ENCODE peak calls at places on chromosomes 6 and 20, in six cellular contexts. G is HFFc6, A is IMR-90, W is A172, V is RPMI7951, F is uterus. T is an unnamed sample.

GRCh38 chr20:57564951-57565642 is 4.2 kb downstream of the PCK1 start:
- DNase-seq in F (no peak), V (no peak), A (no peak), W (no peak), G (no peak), T (no peak)

GRCh38 chr6:143096403-143096802 is 35.7 kb downstream of the AIG1 start:
- DNase-seq in V (no peak), G (no peak), A (no peak), F (no peak), W (no peak), T (no peak)

GRCh38 chr6:169789944-169790927 is 38.8 kb downstream of the ERMARD start:
- DNase-seq in W (peak; percentile 53), G (peak; percentile 58), A (peak; percentile 59), F (peak; percentile 81), V (peak; percentile 66), T (peak; percentile 65)

GRCh38 chr20:16902657-16903056 is 154.5 kb downstream of the OTOR start:
- DNase-seq in G (no peak), A (no peak), F (no peak), W (no peak), V (no peak), T (no peak)

GRCh38 chr6:132199343-132199742 is 201.9 kb downstream of the MOXD1 start:
- DNase-seq in G (peak; percentile 70), W (peak; percentile 44), A (peak; percentile 90), F (no peak), V (peak; percentile 76), T (peak; percentile 81)

GRCh38 chr6:144234935-144235334 is 50.2 kb upstream of the UTRN start:
- DNase-seq in A (no peak), G (no peak), V (no peak), F (no peak), W (no peak), T (no peak)

GRCh38 chr20:4244700-4245485 is 229.5 kb upstream of the RNF24 start:
- DNase-seq in W (no peak), V (no peak), G (no peak), F (no peak), A (no peak), T (no peak)

GRCh38 chr6:68194846-68195478 is 440.1 kb upstream of the ADGRB3 start:
- DNase-seq in G (no peak), A (no peak), V (no peak), W (no peak), F (no peak), T (peak; percentile 2)

GRCh38 chr6:38427492-38428210 is 212.1 kb downstream of the BTBD9 start:
- DNase-seq in F (no peak), W (no peak), G (no peak), A (no peak), V (no peak), T (no peak)

GRCh38 chr6:170429457-170429856 is 122.9 kb downstream of the FAM120B start:
- DNase-seq in A (no peak), W (no peak), F (no peak), G (no peak), V (peak; percentile 81), T (no peak)

GRCh38 chr6:149079911-149080501 is 237.5 kb upstream of the TAB2 start:
- DNase-seq in A (peak; percentile 73), V (peak; percentile 24), G (peak; percentile 36), F (peak; percentile 65), W (no peak), T (no peak)

GRCh38 chr6:69416739-69417138 is 380.1 kb downstream of the LMBRD1 start:
- DNase-seq in W (peak; percentile 1), F (no peak), V (no peak), A (no peak), G (no peak), T (peak; percentile 2)

GRCh38 chr20:1185781-1186334 is 1.1 kb upstream of the TMEM74B start:
- DNase-seq in W (peak; percentile 33), V (peak; percentile 40), A (peak; percentile 26), G (peak; percentile 10), F (no peak), T (peak; percentile 71)

GRCh38 chr20:5070081-5070480 is 49.7 kb downstream of the PCNA start:
- DNase-seq in V (no peak), W (no peak), F (no peak), A (no peak), G (no peak), T (no peak)

GRCh38 chr20:14951707-14952106 is 614.3 kb upstream of the FLRT3 start:
- DNase-seq in G (no peak), A (no peak), F (no peak), V (peak; percentile 45), W (peak; percentile 83), T (peak; percentile 58)

GRCh38 chr20:61220131-61220530 is 31.9 kb upstream of the CDH4 start:
- DNase-seq in A (no peak), V (no peak), F (no peak), G (no peak), W (peak; percentile 9), T (no peak)

GRCh38 chr6:118667988-118668387 is 16.6 kb upstream of the CEP85L start:
- DNase-seq in A (peak; percentile 29), F (no peak), G (no peak), V (no peak), W (no peak), T (no peak)

GRCh38 chr6:80991316-80991715 is 761.2 kb downstream of the TENT5A start:
- DNase-seq in A (no peak), V (no peak), G (no peak), W (no peak), F (no peak), T (no peak)

GRCh38 chr20:38143238-38143645 is 21.8 kb downstream of the TGM2 start:
- DNase-seq in F (no peak), V (no peak), W (peak; percentile 70), G (no peak), A (no peak), T (peak; percentile 69)

GRCh38 chr6:16421462-16421960 is 183.1 kb downstream of the GMPR start:
- DNase-seq in G (no peak), W (no peak), A (no peak), F (no peak), V (no peak), T (no peak)

GRCh38 chr6:141552463-141552862 is 580.3 kb upstream of the GJE1 start:
- DNase-seq in W (peak; percentile 83), G (peak; percentile 46), V (peak; percentile 79), A (peak; percentile 86), F (no peak), T (peak; percentile 93)

GRCh38 chr6:89675949-89676753 is 37.6 kb upstream of the LYRM2 start:
- DNase-seq in A (peak; percentile 84), W (no peak), V (no peak), G (no peak), F (no peak), T (no peak)

GRCh38 chr20:59971428-59971827 is 13.2 kb downstream of the CDH26 start:
- DNase-seq in W (no peak), A (no peak), G (no peak), F (no peak), V (no peak), T (peak; percentile 16)

GRCh38 chr6:101663099-101663498 is 269.6 kb downstream of the GRIK2 start:
- DNase-seq in G (no peak), W (no peak), F (no peak), V (no peak), A (no peak), T (no peak)

GRCh38 chr6:12291785-12292604 is 1.8 kb downstream of the EDN1 start:
- DNase-seq in V (peak; percentile 49), F (no peak), A (peak; percentile 33), W (peak; percentile 57), G (no peak), T (peak; percentile 50)

GRCh38 chr20:32387262-32387661 is 29.1 kb downstream of the ASXL1 start:
- DNase-seq in V (peak; percentile 34), A (peak; percentile 40), W (no peak), F (no peak), G (no peak), T (no peak)

GRCh38 chr6:143755301-143755744 is 77.6 kb downstream of the PHACTR2 start:
- DNase-seq in A (peak; percentile 53), G (no peak), V (peak; percentile 70), F (no peak), W (peak; percentile 92), T (no peak)

GRCh38 chr20:45456632-45457031 is 12.9 kb upstream of the WFDC2 start:
- DNase-seq in F (no peak), V (no peak), G (no peak), A (no peak), W (peak; percentile 13), T (peak; percentile 63)

GRCh38 chr6:167089243-167090142 is 33.4 kb upstream of the CCR6 start:
- DNase-seq in G (no peak), V (no peak), A (no peak), W (no peak), F (no peak), T (no peak)